ENCODE peak calls at places on chromosomes 4 and X, in seven cellular contexts. E is T-helper 17 cell, H is fibroblast of lung, L is cardiac fibroblast, B is left lobe of liver, G is iris pigment epithelial cell, O is HT-29. R is an unnamed sample.

GRCh38 chrX:148794350-148794749 is 293.9 kb downstream of the AFF2 start:
- DNase-seq in E (no peak), H (no peak), L (no peak), B (no peak), G (no peak), O (no peak), R (no peak)

GRCh38 chr4:139243448-139244365 is 36.3 kb downstream of the MGARP start:
- DNase-seq in E (no peak), H (peak; percentile 99), L (peak; percentile 98), B (no peak), G (peak; percentile 99), O (no peak), R (no peak)

GRCh38 chrX:118548831-118549230 is 53.2 kb downstream of the DOCK11 start:
- DNase-seq in E (no peak), H (no peak), L (no peak), B (no peak), G (no peak), O (no peak), R (no peak)

GRCh38 chr4:125719987-125720386 is 405.2 kb downstream of the FAT4 start:
- DNase-seq in E (no peak), H (peak; percentile 30), L (peak; percentile 70), B (no peak), G (no peak), O (peak; percentile 70), R (no peak)

GRCh38 chr4:158496030-158496741 is 25.5 kb upstream of the RXFP1 start:
- DNase-seq in E (no peak), H (no peak), L (peak; percentile 40), B (no peak), G (peak; percentile 14), O (peak; percentile 30), R (no peak)

GRCh38 chrX:47458528-47458927 is 24.5 kb downstream of the ZNF41 start:
- DNase-seq in E (no peak), H (no peak), L (no peak), B (no peak), G (no peak), O (no peak), R (peak; percentile 56)

GRCh38 chr4:98504091-98504490 is 154.3 kb downstream of the TSPAN5 start:
- DNase-seq in E (no peak), H (no peak), L (no peak), B (no peak), G (no peak), O (no peak), R (no peak)

GRCh38 chr4:49044270-49044669 is 58.2 kb downstream of the CWH43 start:
- DNase-seq in E (no peak), H (no peak), L (peak; percentile 5), B (no peak), G (peak; percentile 1), O (no peak), R (no peak)

GRCh38 chr4:83114576-83114975 is at the start of gene PLAC8:
- DNase-seq in E (no peak), H (peak; percentile 33), L (no peak), B (no peak), G (peak; percentile 69), O (peak; percentile 52), R (no peak)

GRCh38 chrX:94057385-94057784 is 383.4 kb downstream of the FAM133A start:
- DNase-seq in E (no peak), H (no peak), L (no peak), B (no peak), G (peak; percentile 20), O (no peak), R (no peak)

GRCh38 chr4:99885063-99885664 is 9.1 kb downstream of the LAMTOR3 start:
- DNase-seq in E (no peak), H (peak; percentile 34), L (peak; percentile 54), B (no peak), G (peak; percentile 32), O (peak; percentile 58), R (no peak)

GRCh38 chr4:113434247-113434587 is 327.3 kb downstream of the CAMK2D start:
- DNase-seq in E (no peak), H (peak; percentile 68), L (peak; percentile 93), B (no peak), G (peak; percentile 49), O (no peak), R (no peak)

GRCh38 chrX:78109458-78109857 is 5.4 kb downstream of the PGK1 start:
- DNase-seq in E (no peak), H (no peak), L (no peak), B (no peak), G (no peak), O (no peak), R (no peak)

GRCh38 chrX:129833153-129834004 is 10.3 kb downstream of the ZDHHC9 start:
- DNase-seq in E (no peak), H (peak; percentile 76), L (peak; percentile 52), B (no peak), G (peak; percentile 78), O (no peak), R (no peak)

GRCh38 chrX:154436597-154437397 is at the start of gene GDI1:
- DNase-seq in E (peak; percentile 58), H (peak; percentile 55), L (peak; percentile 59), B (peak; percentile 60), G (peak; percentile 38), O (peak; percentile 31), R (peak; percentile 67)

GRCh38 chr4:170875868-170876267 is 786.1 kb upstream of the AADAT start:
- DNase-seq in E (no peak), H (no peak), L (no peak), B (no peak), G (no peak), O (no peak), R (no peak)

GRCh38 chr4:152357206-152357605 is 178.7 kb downstream of the FBXW7 start:
- DNase-seq in E (no peak), H (peak; percentile 20), L (peak; percentile 89), B (no peak), G (peak; percentile 81), O (no peak), R (no peak)

GRCh38 chr4:55498051-55498450 is 48.7 kb downstream of the CLOCK start:
- DNase-seq in E (no peak), H (no peak), L (no peak), B (no peak), G (no peak), O (no peak), R (no peak)

GRCh38 chr4:128524311-128524710 is 236.7 kb upstream of the PGRMC2 start:
- DNase-seq in E (no peak), H (peak; percentile 96), L (peak; percentile 96), B (no peak), G (peak; percentile 91), O (peak; percentile 69), R (no peak)

GRCh38 chr4:38302910-38303309 is 342.7 kb downstream of the PTTG2 start:
- DNase-seq in E (no peak), H (no peak), L (no peak), B (no peak), G (no peak), O (no peak), R (no peak)

GRCh38 chr4:30920043-30920442 is 199.9 kb downstream of the PCDH7 start:
- DNase-seq in E (no peak), H (no peak), L (no peak), B (no peak), G (no peak), O (no peak), R (no peak)

GRCh38 chr4:153409412-153409811 is 56.7 kb upstream of the TMEM131L start:
- DNase-seq in E (no peak), H (peak; percentile 85), L (peak; percentile 84), B (no peak), G (peak; percentile 89), O (no peak), R (no peak)

GRCh38 chrX:99857455-99857854 is 552.6 kb downstream of the PCDH19 start:
- DNase-seq in E (no peak), H (no peak), L (no peak), B (no peak), G (no peak), O (peak; percentile 34), R (no peak)

GRCh38 chr4:2248044-2248780 is 6.3 kb upstream of the HAUS3 start:
- DNase-seq in E (no peak), H (no peak), L (no peak), B (no peak), G (no peak), O (no peak), R (peak; percentile 15)

GRCh38 chr4:93828332-93828829 is at the start of gene ATOH1:
- DNase-seq in E (no peak), H (peak; percentile 7), L (no peak), B (no peak), G (peak; percentile 9), O (peak; percentile 23), R (no peak)

GRCh38 chr4:83686166-83686565 is 150.3 kb downstream of the GPAT3 start:
- DNase-seq in E (no peak), H (no peak), L (no peak), B (no peak), G (no peak), O (no peak), R (no peak)

GRCh38 chrX:150870487-150871340 is 27.8 kb downstream of the CD99L2 start:
- DNase-seq in E (no peak), H (no peak), L (peak; percentile 40), B (no peak), G (peak; percentile 30), O (no peak), R (no peak)

GRCh38 chrX:101595739-101596419 is 21.9 kb downstream of the ARMCX6 start:
- DNase-seq in E (no peak), H (peak; percentile 64), L (peak; percentile 75), B (no peak), G (peak; percentile 68), O (peak; percentile 64), R (no peak)

GRCh38 chrX:123779908-123780396 is 47.1 kb upstream of the THOC2 start:
- DNase-seq in E (no peak), H (no peak), L (no peak), B (no peak), G (no peak), O (peak; percentile 81), R (no peak)

R was measured in natural killer cell.